ENCODE peak calls at places on chromosomes 13 and 19, in four cellular contexts. One of them, this sample, is unnamed.
A peak's percentile ranks its signal among the peaks of the same experiment; 100 is the strongest.

GRCh38 chr19:54142166-54142780 is 4.7 kb downstream of the CNOT3 start:
- DNase-seq in adrenal gland: no peak
- DNase-seq in brain microvascular endothelial cell: no peak
- DNase-seq in AG04450: no peak
- DNase-seq in this sample: no peak

GRCh38 chr13:51841732-51842131 is 3.2 kb downstream of the TMEM272 start:
- DNase-seq in adrenal gland: no peak
- DNase-seq in brain microvascular endothelial cell: no peak
- DNase-seq in AG04450: no peak
- DNase-seq in this sample: no peak

GRCh38 chr13:36345438-36346221 is 564 bp downstream of the SPART start:
- DNase-seq in adrenal gland: peak; percentile 79
- DNase-seq in brain microvascular endothelial cell: peak; percentile 86
- DNase-seq in AG04450: peak; percentile 54
- DNase-seq in this sample: peak; percentile 20

GRCh38 chr19:3146677-3147100 is 10.9 kb downstream of the GNA15 start:
- DNase-seq in adrenal gland: no peak
- DNase-seq in brain microvascular endothelial cell: no peak
- DNase-seq in AG04450: no peak
- DNase-seq in this sample: peak; percentile 51

GRCh38 chr19:57620673-57621348 is 6.8 kb downstream of the ZNF134 start:
- DNase-seq in adrenal gland: no peak
- DNase-seq in brain microvascular endothelial cell: no peak
- DNase-seq in AG04450: no peak
- DNase-seq in this sample: no peak

GRCh38 chr13:59906413-59907027 is 257.2 kb downstream of the DIAPH3 start:
- DNase-seq in adrenal gland: no peak
- DNase-seq in brain microvascular endothelial cell: peak; percentile 37
- DNase-seq in AG04450: peak; percentile 8
- DNase-seq in this sample: peak; percentile 14

GRCh38 chr13:25874907-25875306 is 176.9 kb downstream of the SHISA2 start:
- DNase-seq in adrenal gland: no peak
- DNase-seq in brain microvascular endothelial cell: no peak
- DNase-seq in AG04450: no peak
- DNase-seq in this sample: no peak

GRCh38 chr13:89212186-89212585 is 1541.0 kb downstream of the SLITRK5 start:
- DNase-seq in adrenal gland: no peak
- DNase-seq in brain microvascular endothelial cell: no peak
- DNase-seq in AG04450: no peak
- DNase-seq in this sample: no peak

GRCh38 chr19:7962644-7963268 is 19.3 kb upstream of the TIMM44 start:
- DNase-seq in adrenal gland: no peak
- DNase-seq in brain microvascular endothelial cell: no peak
- DNase-seq in AG04450: no peak
- DNase-seq in this sample: no peak

GRCh38 chr13:45333973-45334922 is 6.7 kb downstream of the TPT1 start:
- DNase-seq in adrenal gland: no peak
- DNase-seq in brain microvascular endothelial cell: peak; percentile 47
- DNase-seq in AG04450: no peak
- DNase-seq in this sample: no peak

GRCh38 chr19:58398545-58398944 is 3.1 kb downstream of the RNF225 start:
- DNase-seq in adrenal gland: no peak
- DNase-seq in brain microvascular endothelial cell: no peak
- DNase-seq in AG04450: no peak
- DNase-seq in this sample: no peak

GRCh38 chr13:98274921-98275487 is 97.9 kb upstream of the RNF113B start:
- DNase-seq in adrenal gland: no peak
- DNase-seq in brain microvascular endothelial cell: peak; percentile 43
- DNase-seq in AG04450: peak; percentile 49
- DNase-seq in this sample: no peak

GRCh38 chr13:114077938-114078335 is 54.5 kb downstream of the RASA3 start:
- DNase-seq in adrenal gland: no peak
- DNase-seq in brain microvascular endothelial cell: peak; percentile 64
- DNase-seq in AG04450: no peak
- DNase-seq in this sample: peak; percentile 90

GRCh38 chr13:111242585-111242984 is 77.9 kb upstream of the TEX29 start:
- DNase-seq in adrenal gland: no peak
- DNase-seq in brain microvascular endothelial cell: no peak
- DNase-seq in AG04450: no peak
- DNase-seq in this sample: no peak

GRCh38 chr13:46947425-46948191 is 50.8 kb upstream of the HTR2A start:
- DNase-seq in adrenal gland: no peak
- DNase-seq in brain microvascular endothelial cell: no peak
- DNase-seq in AG04450: no peak
- DNase-seq in this sample: no peak

GRCh38 chr19:6925801-6926751 is 38.7 kb downstream of the ADGRE1 start:
- DNase-seq in adrenal gland: no peak
- DNase-seq in brain microvascular endothelial cell: no peak
- DNase-seq in AG04450: no peak
- DNase-seq in this sample: no peak

GRCh38 chr13:44732503-44733098 is 156.5 kb upstream of the TSC22D1 start:
- DNase-seq in adrenal gland: no peak
- DNase-seq in brain microvascular endothelial cell: no peak
- DNase-seq in AG04450: no peak
- DNase-seq in this sample: no peak

GRCh38 chr13:106117035-106117434 is 418.4 kb downstream of the EFNB2 start:
- DNase-seq in adrenal gland: no peak
- DNase-seq in brain microvascular endothelial cell: no peak
- DNase-seq in AG04450: peak; percentile 24
- DNase-seq in this sample: no peak

GRCh38 chr19:44749318-44749717 is 810 bp downstream of the BCL3 start:
- DNase-seq in adrenal gland: no peak
- DNase-seq in brain microvascular endothelial cell: no peak
- DNase-seq in AG04450: no peak
- DNase-seq in this sample: no peak

GRCh38 chr13:80037505-80037888 is 303.4 kb downstream of the SPRY2 start:
- DNase-seq in adrenal gland: no peak
- DNase-seq in brain microvascular endothelial cell: peak; percentile 92
- DNase-seq in AG04450: peak; percentile 65
- DNase-seq in this sample: no peak

GRCh38 chr13:42377640-42378382 is 105.9 kb downstream of the AKAP11 start:
- DNase-seq in adrenal gland: no peak
- DNase-seq in brain microvascular endothelial cell: peak; percentile 39
- DNase-seq in AG04450: no peak
- DNase-seq in this sample: no peak

GRCh38 chr13:113005076-113005865 is 36.3 kb downstream of the MCF2L start:
- DNase-seq in adrenal gland: no peak
- DNase-seq in brain microvascular endothelial cell: no peak
- DNase-seq in AG04450: no peak
- DNase-seq in this sample: no peak

GRCh38 chr19:3179739-3180293 is 1.2 kb downstream of the S1PR4 start:
- DNase-seq in adrenal gland: no peak
- DNase-seq in brain microvascular endothelial cell: no peak
- DNase-seq in AG04450: no peak
- DNase-seq in this sample: no peak

GRCh38 chr13:49454388-49455015 is 10.4 kb downstream of the SETDB2 start:
- DNase-seq in adrenal gland: no peak
- DNase-seq in brain microvascular endothelial cell: no peak
- DNase-seq in AG04450: peak; percentile 77
- DNase-seq in this sample: no peak

GRCh38 chr19:507286-508203 is at the start of gene TPGS1:
- DNase-seq in adrenal gland: peak; percentile 75
- DNase-seq in brain microvascular endothelial cell: peak; percentile 51
- DNase-seq in AG04450: peak; percentile 100
- DNase-seq in this sample: peak; percentile 93

GRCh38 chr19:40962460-40962961 is 28.6 kb upstream of the CYP2B6 start:
- DNase-seq in adrenal gland: no peak
- DNase-seq in brain microvascular endothelial cell: peak; percentile 38
- DNase-seq in AG04450: no peak
- DNase-seq in this sample: no peak

GRCh38 chr19:330503-330902 is 14.1 kb downstream of the MIER2 start:
- DNase-seq in adrenal gland: no peak
- DNase-seq in brain microvascular endothelial cell: no peak
- DNase-seq in AG04450: no peak
- DNase-seq in this sample: no peak

GRCh38 chr19:35223856-35224505 is 4.6 kb downstream of the FAM187B start:
- DNase-seq in adrenal gland: no peak
- DNase-seq in brain microvascular endothelial cell: no peak
- DNase-seq in AG04450: no peak
- DNase-seq in this sample: no peak

GRCh38 chr19:47637550-47637949 is 28.6 kb downstream of the BICRA start:
- DNase-seq in adrenal gland: no peak
- DNase-seq in brain microvascular endothelial cell: peak; percentile 63
- DNase-seq in AG04450: no peak
- DNase-seq in this sample: no peak

GRCh38 chr13:48318014-48318713 is 14.6 kb downstream of the RB1 start:
- DNase-seq in adrenal gland: no peak
- DNase-seq in brain microvascular endothelial cell: no peak
- DNase-seq in AG04450: no peak
- DNase-seq in this sample: no peak

GRCh38 chr19:48629599-48630288 is 7.4 kb downstream of the DBP start:
- DNase-seq in adrenal gland: peak; percentile 86
- DNase-seq in brain microvascular endothelial cell: peak; percentile 56
- DNase-seq in AG04450: no peak
- DNase-seq in this sample: peak; percentile 91

GRCh38 chr19:21848706-21849105 is 12.7 kb upstream of the ZNF43 start:
- DNase-seq in adrenal gland: no peak
- DNase-seq in brain microvascular endothelial cell: peak; percentile 36
- DNase-seq in AG04450: peak; percentile 6
- DNase-seq in this sample: no peak

GRCh38 chr19:49864890-49865289 is 2.5 kb downstream of the PNKP start:
- DNase-seq in adrenal gland: peak; percentile 42
- DNase-seq in brain microvascular endothelial cell: no peak
- DNase-seq in AG04450: no peak
- DNase-seq in this sample: no peak

GRCh38 chr19:32598022-32598421 is 17.0 kb downstream of the PDCD5 start:
- DNase-seq in adrenal gland: no peak
- DNase-seq in brain microvascular endothelial cell: no peak
- DNase-seq in AG04450: no peak
- DNase-seq in this sample: no peak

GRCh38 chr13:33519561-33520479 is 234.3 kb upstream of the STARD13 start:
- DNase-seq in adrenal gland: no peak
- DNase-seq in brain microvascular endothelial cell: peak; percentile 93
- DNase-seq in AG04450: peak; percentile 78
- DNase-seq in this sample: no peak

GRCh38 chr19:16025108-16026101 is 50.9 kb upstream of the TPM4 start:
- DNase-seq in adrenal gland: peak; percentile 32
- DNase-seq in brain microvascular endothelial cell: peak; percentile 72
- DNase-seq in AG04450: peak; percentile 16
- DNase-seq in this sample: peak; percentile 34
- TF ChIP-seq CTCF in adrenal gland: peak; percentile 32
- TF ChIP-seq CTCF in brain microvascular endothelial cell: peak; percentile 78
- TF ChIP-seq CTCF in AG04450: peak; percentile 68
- TF ChIP-seq CTCF in this sample: peak; percentile 43

DNA sequence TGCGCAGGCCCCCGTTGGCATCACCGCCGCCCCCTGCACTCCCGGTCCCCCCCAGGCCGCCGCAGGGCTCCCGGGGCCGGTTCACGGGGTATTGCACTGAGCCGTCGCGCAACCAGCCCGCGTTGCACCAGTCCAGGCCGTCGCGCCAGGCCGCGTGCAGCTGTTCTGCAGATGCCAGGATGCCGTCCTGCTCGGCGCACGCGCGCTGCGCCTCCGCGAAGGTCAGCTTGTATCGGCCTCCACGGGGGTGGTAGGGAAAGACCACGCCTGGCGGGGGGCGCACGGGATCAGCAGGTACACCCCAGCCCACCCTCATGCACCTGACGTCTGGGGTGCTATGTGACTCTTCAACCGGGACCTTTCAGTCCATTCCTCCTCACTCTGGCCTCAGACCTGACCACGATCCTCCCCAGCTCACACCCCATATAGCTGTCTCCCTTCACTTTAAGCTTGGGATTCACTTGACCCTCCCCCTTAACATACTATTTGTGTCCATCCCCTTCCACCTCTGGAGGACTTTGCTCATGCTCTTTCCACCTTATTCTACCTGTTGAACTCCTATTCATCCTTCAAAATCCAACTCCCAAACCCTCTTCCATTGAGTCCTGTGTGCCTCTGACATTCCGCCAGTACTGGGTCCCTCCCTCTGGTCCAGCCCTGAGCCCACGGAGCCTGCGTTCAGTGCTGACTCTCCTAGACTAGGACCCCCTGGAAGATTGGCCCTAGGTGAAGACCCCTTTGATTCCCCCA is 14.3 kb downstream of the TM6SF2 start:
- DNase-seq in adrenal gland: no peak
- DNase-seq in brain microvascular endothelial cell: no peak
- DNase-seq in AG04450: no peak
- DNase-seq in this sample: no peak
- H3K27me3 ChIP-seq in adrenal gland: peaks cover 8% of the 10 kb centered on the region
- H3K27me3 ChIP-seq in brain microvascular endothelial cell: peaks cover 22% of the 10 kb centered on the region
- H3K27me3 ChIP-seq in AG04450: peaks cover 45% of the 10 kb centered on the region
- H3K27me3 ChIP-seq in this sample: peaks cover 28% of the 10 kb centered on the region

DNA sequence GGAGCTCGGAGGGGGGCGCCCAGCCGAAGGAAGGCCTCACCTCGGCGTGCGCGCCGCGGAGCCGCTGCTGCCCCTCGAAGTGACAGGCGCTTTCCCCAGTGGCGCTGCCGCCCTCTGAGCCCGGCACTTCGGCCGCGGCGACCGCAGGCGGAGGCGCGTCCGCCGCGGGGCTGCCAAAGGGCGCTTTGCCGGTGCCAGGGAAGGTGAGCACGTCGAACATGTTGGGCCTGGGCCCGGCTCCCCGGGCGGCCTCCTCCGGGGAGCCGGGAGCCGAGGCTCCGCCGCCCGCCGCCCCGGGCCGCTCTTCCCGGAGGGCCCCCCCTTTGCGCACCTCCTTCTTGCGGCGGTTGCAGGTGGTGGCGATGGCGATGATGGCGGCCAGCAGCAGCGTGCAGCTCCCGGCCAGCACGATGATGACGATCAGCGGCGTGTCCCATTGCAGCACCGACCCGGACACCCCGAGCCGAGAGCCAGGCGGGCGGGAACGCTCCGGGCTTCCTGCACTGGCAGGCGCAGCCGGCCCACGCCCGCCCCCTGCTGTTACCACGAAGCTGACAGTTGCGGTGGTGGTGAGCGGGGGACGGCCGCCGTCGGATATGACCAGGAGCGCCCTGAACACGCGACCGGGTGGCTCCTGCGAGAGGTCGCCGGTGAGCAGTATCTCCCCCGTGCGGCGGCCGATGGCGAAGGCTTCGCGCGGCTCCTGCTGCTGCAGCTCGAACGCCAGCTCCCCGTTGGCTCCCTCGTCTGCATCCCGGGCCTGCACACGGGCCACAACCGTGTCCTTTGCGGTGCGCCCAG is 2.5 kb downstream of the PCDH8 start:
- DNase-seq in adrenal gland: no peak
- DNase-seq in brain microvascular endothelial cell: no peak
- DNase-seq in AG04450: no peak
- DNase-seq in this sample: peak; percentile 65
- TF ChIP-seq CTCF in adrenal gland: peak; percentile 5
- TF ChIP-seq CTCF in brain microvascular endothelial cell: peak; percentile 33
- TF ChIP-seq CTCF in AG04450: peak; percentile 22
- TF ChIP-seq CTCF in this sample: peak; percentile 29

GRCh38 chr19:12965017-12965811 is 4.2 kb upstream of the DAND5 start:
- DNase-seq in adrenal gland: peak; percentile 82
- DNase-seq in brain microvascular endothelial cell: peak; percentile 64
- DNase-seq in AG04450: no peak
- DNase-seq in this sample: peak; percentile 86
- H3K27me3 ChIP-seq in adrenal gland: no peaks in the 10 kb centered on the region
- H3K27me3 ChIP-seq in brain microvascular endothelial cell: no peaks in the 10 kb centered on the region
- H3K27me3 ChIP-seq in AG04450: no peaks in the 10 kb centered on the region
- H3K27me3 ChIP-seq in this sample: no peaks in the 10 kb centered on the region

This sample was measured in BE2C.